ENCODE peak calls at places on chromosome 14, in nine cellular contexts. One of them, this sample, is unnamed.

GRCh38 chr14:96267336-96267735 is 11.3 kb downstream of the BDKRB1 start:
- DNase-seq in GM12878: no peak
- DNase-seq in brain microvascular endothelial cell: peak; percentile 53
- DNase-seq in dorsolateral prefrontal cortex: no peak
- DNase-seq in H1: no peak
- DNase-seq in GM23338: no peak
- DNase-seq in A549: no peak
- DNase-seq in left ventricle myocardium inferior: no peak
- DNase-seq in upper lobe of right lung: no peak
- DNase-seq in this sample: no peak

GRCh38 chr14:100674897-100675618 is 51.6 kb upstream of the DLK1 start:
- DNase-seq in upper lobe of right lung: no peak
- DNase-seq in GM23338: no peak
- DNase-seq in A549: no peak
- DNase-seq in dorsolateral prefrontal cortex: no peak
- DNase-seq in GM12878: no peak
- DNase-seq in H1: no peak
- DNase-seq in brain microvascular endothelial cell: no peak
- DNase-seq in left ventricle myocardium inferior: no peak
- DNase-seq in this sample: no peak

GRCh38 chr14:25007832-25008231 is 42.1 kb downstream of the STXBP6 start:
- DNase-seq in upper lobe of right lung: no peak
- DNase-seq in left ventricle myocardium inferior: no peak
- DNase-seq in GM12878: no peak
- DNase-seq in A549: peak; percentile 3
- DNase-seq in brain microvascular endothelial cell: no peak
- DNase-seq in dorsolateral prefrontal cortex: peak; percentile 39
- DNase-seq in GM23338: no peak
- DNase-seq in H1: no peak
- DNase-seq in this sample: no peak

GRCh38 chr14:96574633-96575191 is 72.5 kb downstream of the PAPOLA start:
- DNase-seq in brain microvascular endothelial cell: peak; percentile 43
- DNase-seq in H1: no peak
- DNase-seq in GM23338: no peak
- DNase-seq in GM12878: no peak
- DNase-seq in dorsolateral prefrontal cortex: no peak
- DNase-seq in upper lobe of right lung: no peak
- DNase-seq in A549: no peak
- DNase-seq in left ventricle myocardium inferior: no peak
- DNase-seq in this sample: no peak

GRCh38 chr14:68663385-68664076 is 129.3 kb downstream of the ZFP36L1 start:
- DNase-seq in left ventricle myocardium inferior: no peak
- DNase-seq in dorsolateral prefrontal cortex: no peak
- DNase-seq in upper lobe of right lung: no peak
- DNase-seq in A549: no peak
- DNase-seq in H1: peak; percentile 35
- DNase-seq in GM23338: no peak
- DNase-seq in GM12878: peak; percentile 77
- DNase-seq in brain microvascular endothelial cell: peak; percentile 69
- DNase-seq in this sample: no peak

GRCh38 chr14:24086193-24086955 is 7.7 kb upstream of the PCK2 start:
- DNase-seq in dorsolateral prefrontal cortex: no peak
- DNase-seq in left ventricle myocardium inferior: no peak
- DNase-seq in brain microvascular endothelial cell: no peak
- DNase-seq in A549: no peak
- DNase-seq in GM23338: no peak
- DNase-seq in GM12878: no peak
- DNase-seq in H1: no peak
- DNase-seq in upper lobe of right lung: no peak
- DNase-seq in this sample: no peak

GRCh38 chr14:61628192-61628591 is 67.1 kb upstream of the HIF1A start:
- DNase-seq in upper lobe of right lung: no peak
- DNase-seq in GM12878: no peak
- DNase-seq in A549: no peak
- DNase-seq in dorsolateral prefrontal cortex: no peak
- DNase-seq in brain microvascular endothelial cell: no peak
- DNase-seq in left ventricle myocardium inferior: no peak
- DNase-seq in GM23338: no peak
- DNase-seq in H1: no peak
- DNase-seq in this sample: no peak

GRCh38 chr14:53953002-53953827 is 3.4 kb downstream of the BMP4 start:
- DNase-seq in dorsolateral prefrontal cortex: no peak
- DNase-seq in GM12878: no peak
- DNase-seq in H1: peak; percentile 86
- DNase-seq in upper lobe of right lung: peak; percentile 94
- DNase-seq in GM23338: peak; percentile 86
- DNase-seq in brain microvascular endothelial cell: peak; percentile 49
- DNase-seq in A549: peak; percentile 64
- DNase-seq in left ventricle myocardium inferior: peak; percentile 88
- DNase-seq in this sample: no peak

GRCh38 chr14:79967001-79967400 is 244.3 kb downstream of the DIO2 start:
- DNase-seq in upper lobe of right lung: no peak
- DNase-seq in brain microvascular endothelial cell: no peak
- DNase-seq in GM23338: no peak
- DNase-seq in H1: no peak
- DNase-seq in GM12878: no peak
- DNase-seq in dorsolateral prefrontal cortex: no peak
- DNase-seq in left ventricle myocardium inferior: no peak
- DNase-seq in A549: no peak
- DNase-seq in this sample: no peak

GRCh38 chr14:93084866-93085857 is 30.6 kb downstream of the ITPK1 start:
- DNase-seq in brain microvascular endothelial cell: no peak
- DNase-seq in GM12878: no peak
- DNase-seq in H1: no peak
- DNase-seq in GM23338: no peak
- DNase-seq in upper lobe of right lung: no peak
- DNase-seq in left ventricle myocardium inferior: no peak
- DNase-seq in dorsolateral prefrontal cortex: no peak
- DNase-seq in A549: no peak
- DNase-seq in this sample: no peak

GRCh38 chr14:81986005-81986404 is 452.4 kb upstream of the SEL1L start:
- DNase-seq in brain microvascular endothelial cell: no peak
- DNase-seq in GM12878: no peak
- DNase-seq in upper lobe of right lung: no peak
- DNase-seq in left ventricle myocardium inferior: no peak
- DNase-seq in GM23338: no peak
- DNase-seq in H1: no peak
- DNase-seq in dorsolateral prefrontal cortex: no peak
- DNase-seq in A549: no peak
- DNase-seq in this sample: no peak

GRCh38 chr14:69363055-69363454 is 35.0 kb downstream of the ERH start:
- DNase-seq in left ventricle myocardium inferior: peak; percentile 33
- DNase-seq in H1: no peak
- DNase-seq in GM12878: no peak
- DNase-seq in upper lobe of right lung: no peak
- DNase-seq in brain microvascular endothelial cell: peak; percentile 21
- DNase-seq in GM23338: peak; percentile 72
- DNase-seq in A549: peak; percentile 14
- DNase-seq in dorsolateral prefrontal cortex: peak; percentile 53
- DNase-seq in this sample: peak; percentile 0

GRCh38 chr14:62694075-62694474 is 351.2 kb downstream of the KCNH5 start:
- DNase-seq in left ventricle myocardium inferior: no peak
- DNase-seq in dorsolateral prefrontal cortex: no peak
- DNase-seq in GM23338: no peak
- DNase-seq in GM12878: no peak
- DNase-seq in upper lobe of right lung: no peak
- DNase-seq in brain microvascular endothelial cell: peak; percentile 56
- DNase-seq in A549: peak; percentile 47
- DNase-seq in H1: no peak
- DNase-seq in this sample: no peak

GRCh38 chr14:20343855-20344205 is 395 bp downstream of the PARP2 start:
- DNase-seq in GM12878: no peak
- DNase-seq in dorsolateral prefrontal cortex: no peak
- DNase-seq in left ventricle myocardium inferior: no peak
- DNase-seq in upper lobe of right lung: no peak
- DNase-seq in H1: no peak
- DNase-seq in A549: no peak
- DNase-seq in brain microvascular endothelial cell: no peak
- DNase-seq in GM23338: no peak
- DNase-seq in this sample: no peak

GRCh38 chr14:75631453-75631831 is 29.2 kb downstream of the ERG28 start:
- DNase-seq in upper lobe of right lung: no peak
- DNase-seq in A549: no peak
- DNase-seq in GM23338: peak; percentile 78
- DNase-seq in GM12878: no peak
- DNase-seq in left ventricle myocardium inferior: no peak
- DNase-seq in H1: no peak
- DNase-seq in brain microvascular endothelial cell: no peak
- DNase-seq in dorsolateral prefrontal cortex: no peak
- DNase-seq in this sample: no peak

GRCh38 chr14:22847661-22848341 is 11.4 kb downstream of the MMP14 start:
- DNase-seq in A549: no peak
- DNase-seq in left ventricle myocardium inferior: no peak
- DNase-seq in upper lobe of right lung: peak; percentile 62
- DNase-seq in GM23338: peak; percentile 52
- DNase-seq in GM12878: no peak
- DNase-seq in H1: peak; percentile 53
- DNase-seq in dorsolateral prefrontal cortex: no peak
- DNase-seq in brain microvascular endothelial cell: peak; percentile 38
- DNase-seq in this sample: no peak

GRCh38 chr14:34966413-34966812 is 16.4 kb upstream of the SRP54 start:
- DNase-seq in H1: peak; percentile 10
- DNase-seq in GM12878: no peak
- DNase-seq in left ventricle myocardium inferior: no peak
- DNase-seq in brain microvascular endothelial cell: no peak
- DNase-seq in GM23338: no peak
- DNase-seq in dorsolateral prefrontal cortex: no peak
- DNase-seq in upper lobe of right lung: no peak
- DNase-seq in A549: no peak
- DNase-seq in this sample: no peak

GRCh38 chr14:99522457-99522891 is 41.3 kb downstream of the CCNK start:
- DNase-seq in GM12878: no peak
- DNase-seq in A549: peak; percentile 55
- DNase-seq in brain microvascular endothelial cell: peak; percentile 47
- DNase-seq in left ventricle myocardium inferior: peak; percentile 34
- DNase-seq in upper lobe of right lung: no peak
- DNase-seq in dorsolateral prefrontal cortex: no peak
- DNase-seq in H1: no peak
- DNase-seq in GM23338: no peak
- DNase-seq in this sample: no peak

GRCh38 chr14:34059037-34059924 is 108.4 kb upstream of the EGLN3 start:
- DNase-seq in GM12878: no peak
- DNase-seq in upper lobe of right lung: no peak
- DNase-seq in brain microvascular endothelial cell: no peak
- DNase-seq in GM23338: no peak
- DNase-seq in H1: no peak
- DNase-seq in dorsolateral prefrontal cortex: no peak
- DNase-seq in A549: peak; percentile 66
- DNase-seq in left ventricle myocardium inferior: no peak
- DNase-seq in this sample: no peak

GRCh38 chr14:52366796-52367315 is 52.7 kb downstream of the PTGER2 start:
- DNase-seq in upper lobe of right lung: no peak
- DNase-seq in GM12878: no peak
- DNase-seq in left ventricle myocardium inferior: no peak
- DNase-seq in dorsolateral prefrontal cortex: no peak
- DNase-seq in GM23338: no peak
- DNase-seq in brain microvascular endothelial cell: no peak
- DNase-seq in H1: no peak
- DNase-seq in A549: no peak
- DNase-seq in this sample: no peak

DNA sequence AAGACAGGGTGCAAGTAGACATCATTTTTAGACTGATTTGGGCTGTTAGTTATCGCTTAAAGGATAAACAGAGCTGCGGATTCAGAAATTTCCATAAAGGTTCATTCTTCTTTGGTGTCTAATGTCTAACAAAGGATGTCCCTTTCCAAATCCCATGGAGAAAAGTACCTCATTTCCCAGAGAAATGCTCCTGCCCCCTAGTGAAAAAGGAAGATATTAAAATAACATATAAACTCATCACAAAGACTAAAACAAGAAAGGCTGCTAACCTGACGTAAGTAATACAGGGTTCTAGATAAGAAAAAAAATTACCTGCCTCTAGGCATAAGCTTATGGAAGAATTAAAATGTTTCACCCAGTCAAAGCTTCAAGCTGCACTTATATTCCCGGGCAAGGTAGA is 22.8 kb downstream of the ARMH4 start:
- DNase-seq in left ventricle myocardium inferior: no peak
- DNase-seq in GM23338: peak; percentile 30
- DNase-seq in dorsolateral prefrontal cortex: no peak
- DNase-seq in H1: no peak
- DNase-seq in A549: no peak
- DNase-seq in GM12878: no peak
- DNase-seq in upper lobe of right lung: no peak
- DNase-seq in brain microvascular endothelial cell: no peak
- DNase-seq in this sample: no peak
- TF ChIP-seq CTCF in left ventricle myocardium inferior: no peak
- TF ChIP-seq CTCF in GM23338: no peak
- TF ChIP-seq CTCF in dorsolateral prefrontal cortex: no peak
- TF ChIP-seq CTCF in H1: no peak
- TF ChIP-seq CTCF in A549: peak; percentile 13
- TF ChIP-seq CTCF in GM12878: no peak
- TF ChIP-seq CTCF in upper lobe of right lung: no peak
- TF ChIP-seq CTCF in brain microvascular endothelial cell: peak; percentile 24
- TF ChIP-seq CTCF in this sample: no peak

GRCh38 chr14:89921896-89922548 is 32.5 kb downstream of the EFCAB11 start:
- DNase-seq in A549: no peak
- DNase-seq in brain microvascular endothelial cell: peak; percentile 97
- DNase-seq in GM12878: no peak
- DNase-seq in H1: no peak
- DNase-seq in dorsolateral prefrontal cortex: no peak
- DNase-seq in GM23338: no peak
- DNase-seq in left ventricle myocardium inferior: no peak
- DNase-seq in upper lobe of right lung: no peak
- DNase-seq in this sample: no peak
- H3K27ac ChIP-seq in A549: no peak overlapping the region
- H3K27ac ChIP-seq in brain microvascular endothelial cell: peak overlapping the region; percentile 92
- H3K27ac ChIP-seq in GM12878: no peak overlapping the region
- H3K27ac ChIP-seq in H1: no peak overlapping the region
- H3K27ac ChIP-seq in dorsolateral prefrontal cortex: peak overlapping the region; percentile 86
- H3K27ac ChIP-seq in GM23338: no peak overlapping the region
- H3K27ac ChIP-seq in left ventricle myocardium inferior: no peak overlapping the region
- H3K27ac ChIP-seq in upper lobe of right lung: no peak overlapping the region
- H3K27ac ChIP-seq in this sample: no peak overlapping the region

GRCh38 chr14:74573421-74574091 is 38.5 kb downstream of the LTBP2 start:
- DNase-seq in A549: no peak
- DNase-seq in left ventricle myocardium inferior: no peak
- DNase-seq in dorsolateral prefrontal cortex: no peak
- DNase-seq in brain microvascular endothelial cell: no peak
- DNase-seq in H1: no peak
- DNase-seq in GM12878: no peak
- DNase-seq in GM23338: peak; percentile 75
- DNase-seq in upper lobe of right lung: no peak
- DNase-seq in this sample: no peak
- TF ChIP-seq CTCF in A549: no peak
- TF ChIP-seq CTCF in left ventricle myocardium inferior: no peak
- TF ChIP-seq CTCF in dorsolateral prefrontal cortex: no peak
- TF ChIP-seq CTCF in brain microvascular endothelial cell: peak; percentile 41
- TF ChIP-seq CTCF in H1: peak; percentile 79
- TF ChIP-seq CTCF in GM12878: peak; percentile 37
- TF ChIP-seq CTCF in GM23338: peak; percentile 76
- TF ChIP-seq CTCF in upper lobe of right lung: no peak
- TF ChIP-seq CTCF in this sample: no peak

DNA sequence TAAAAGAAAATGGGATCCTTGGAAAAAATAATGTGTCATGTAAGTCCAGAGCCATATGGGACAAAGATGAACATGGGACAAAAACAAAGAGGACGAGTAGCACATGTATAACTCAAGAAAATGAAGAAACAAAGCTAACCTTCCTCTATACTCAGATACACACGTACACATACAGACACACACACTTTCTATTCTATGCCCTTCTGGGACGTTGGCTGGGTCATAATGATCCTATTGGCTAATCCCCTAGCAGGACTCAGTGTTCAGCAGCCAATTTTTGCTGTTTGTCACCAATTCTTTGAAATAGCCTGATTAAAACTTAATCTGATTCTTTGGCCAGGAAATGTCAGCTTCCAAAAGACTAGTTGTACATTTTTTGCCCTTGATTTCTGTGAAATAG is 189.4 kb upstream of the FOXG1 start:
- DNase-seq in GM12878: no peak
- DNase-seq in H1: no peak
- DNase-seq in upper lobe of right lung: no peak
- DNase-seq in left ventricle myocardium inferior: no peak
- DNase-seq in A549: no peak
- DNase-seq in brain microvascular endothelial cell: no peak
- DNase-seq in GM23338: no peak
- DNase-seq in dorsolateral prefrontal cortex: no peak
- DNase-seq in this sample: no peak
- H3K27ac ChIP-seq in GM12878: no peak overlapping the region
- H3K27ac ChIP-seq in H1: no peak overlapping the region
- H3K27ac ChIP-seq in upper lobe of right lung: no peak overlapping the region
- H3K27ac ChIP-seq in left ventricle myocardium inferior: no peak overlapping the region
- H3K27ac ChIP-seq in A549: peak overlapping the region; percentile 79
- H3K27ac ChIP-seq in brain microvascular endothelial cell: peak overlapping the region; percentile 47
- H3K27ac ChIP-seq in GM23338: no peak overlapping the region
- H3K27ac ChIP-seq in dorsolateral prefrontal cortex: no peak overlapping the region
- H3K27ac ChIP-seq in this sample: no peak overlapping the region

This sample was measured in CD8-positive, alpha-beta T cell.